ENCODE peak calls at places on chromosomes 3 and 15, in four cellular contexts. S, E, F and U are unnamed samples.
A peak's percentile ranks its signal among the peaks of the same experiment; 100 is the strongest.

GRCh38 chr15:39404767-39405173 is 176.1 kb upstream of the THBS1 start:
- DNase-seq in E (no peak), F (peak; percentile 65), S (peak; percentile 85), U (peak; percentile 96)

GRCh38 chr3:85007195-85008094 is 48.7 kb downstream of the CADM2 start:
- DNase-seq in F (peak; percentile 78), E (no peak), S (no peak), U (no peak)

GRCh38 chr3:12224181-12225147 is 64.4 kb upstream of the PPARG start:
- DNase-seq in E (no peak), S (no peak), F (peak; percentile 3), U (peak; percentile 99)

GRCh38 chr15:74134387-74135027 is 4.1 kb downstream of the ISLR2 start:
- DNase-seq in E (peak; percentile 34), S (no peak), F (peak; percentile 37), U (no peak)

GRCh38 chr3:77161098-77161497 is 121.2 kb downstream of the ROBO2 start:
- DNase-seq in E (no peak), S (no peak), F (no peak), U (no peak)

GRCh38 chr3:188489639-188490405 is 335.9 kb downstream of the LPP start:
- DNase-seq in F (no peak), E (no peak), S (peak; percentile 41), U (peak; percentile 79)

GRCh38 chr3:62670351-62670750 is 204.9 kb downstream of the CADPS start:
- DNase-seq in F (no peak), S (no peak), E (no peak), U (peak; percentile 75)

GRCh38 chr3:159765025-159765859 is 223.4 kb upstream of the IL12A start:
- DNase-seq in E (peak; percentile 90), F (peak; percentile 86), S (peak; percentile 87), U (peak; percentile 98)

DNA sequence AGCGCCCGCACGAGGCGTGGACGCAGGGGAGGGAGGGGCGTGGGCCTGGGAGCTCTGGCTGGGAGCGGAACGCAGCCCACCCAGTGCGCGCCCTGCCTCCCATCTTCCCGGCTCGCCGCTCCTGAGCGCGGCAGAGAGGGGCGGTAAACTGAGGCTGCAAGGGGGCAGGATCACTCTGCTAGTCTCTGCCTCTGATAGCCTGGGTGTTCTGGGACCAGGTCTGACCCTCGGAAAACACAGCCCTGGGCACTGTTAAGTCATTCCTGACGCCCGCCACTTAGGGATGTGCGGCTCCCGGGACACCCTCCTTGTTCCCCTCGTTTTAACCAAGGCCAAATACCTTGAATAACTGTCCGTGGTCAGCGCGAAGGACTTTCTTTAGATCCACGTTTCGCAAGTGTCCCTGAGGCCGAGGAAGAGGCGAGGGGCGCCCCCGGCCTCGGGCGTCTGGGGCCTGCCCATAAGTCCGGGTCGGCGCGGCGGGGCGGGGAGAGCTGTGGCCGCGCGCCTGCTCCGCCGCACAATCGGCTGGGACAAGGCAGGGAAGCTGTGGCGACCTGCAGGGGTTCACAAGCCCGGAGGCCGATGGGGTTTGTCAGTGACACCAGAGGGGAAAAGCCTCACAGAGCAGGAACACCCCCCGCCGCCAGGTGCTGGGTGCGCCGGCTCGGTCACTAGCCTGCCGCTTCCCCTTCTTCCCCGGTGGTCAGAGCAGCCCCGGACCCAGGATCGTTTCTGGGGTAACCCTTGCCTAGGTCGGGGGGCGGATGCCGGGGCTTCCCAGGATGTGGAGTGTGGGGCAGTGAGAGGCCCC is 1.5 kb downstream of the ITPKA start:
- DNase-seq in S (no peak), F (no peak), E (no peak), U (no peak)
- H3K4me3 ChIP-seq in S (peak overlapping the region; percentile 51), F (no peak overlapping the region), E (peak overlapping the region; percentile 73), U (peak overlapping the region; percentile 42)

GRCh38 chr3:143158549-143158988 is 39.0 kb downstream of the CHST2 start:
- DNase-seq in F (no peak), S (no peak), E (no peak), U (peak; percentile 73)

GRCh38 chr3:143163562-143163961 is 44.0 kb downstream of the CHST2 start:
- DNase-seq in F (no peak), E (no peak), S (no peak), U (no peak)

GRCh38 chr3:143155756-143156155 is 36.2 kb downstream of the CHST2 start:
- DNase-seq in S (no peak), E (no peak), F (no peak), U (no peak)

GRCh38 chr3:143157957-143158548 is 38.5 kb downstream of the CHST2 start:
- DNase-seq in S (no peak), E (no peak), F (no peak), U (no peak)
- TF ChIP-seq CTCF in S (no peak), E (no peak), F (no peak), U (no peak)

GRCh38 chr3:178540184-178540583 is 3.9 kb downstream of the KCNMB2 start:
- DNase-seq in S (no peak), F (no peak), E (no peak), U (no peak)

GRCh38 chr3:178538065-178538464 is 1.8 kb downstream of the KCNMB2 start:
- DNase-seq in E (no peak), S (no peak), F (no peak), U (no peak)

GRCh38 chr3:178536271-178537079 is at the start of gene KCNMB2:
- DNase-seq in F (no peak), E (no peak), S (no peak), U (peak; percentile 23)

GRCh38 chr3:178532414-178532813 is 3.8 kb upstream of the KCNMB2 start:
- DNase-seq in E (no peak), F (no peak), S (no peak), U (no peak)

GRCh38 chr3:178537123-178537754 is 1.0 kb downstream of the KCNMB2 start:
- DNase-seq in S (no peak), E (no peak), F (no peak), U (no peak)
- H3K4me3 ChIP-seq in S (no peak overlapping the region), E (peak overlapping the region; percentile 49), F (no peak overlapping the region), U (no peak overlapping the region)

GRCh38 chr3:126746395-126747177 is 42.5 kb downstream of the CHCHD6 start:
- DNase-seq in S (no peak), F (peak; percentile 52), E (peak; percentile 72), U (peak; percentile 45)
- TF ChIP-seq CTCF in S (peak; percentile 26), F (peak; percentile 17), E (no peak), U (no peak)

GRCh38 chr3:186986406-186986805 is 56.1 kb downstream of the ST6GAL1 start:
- DNase-seq in S (no peak), F (no peak), E (no peak), U (no peak)
- H3K4me3 ChIP-seq in S (no peak overlapping the region), F (no peak overlapping the region), E (no peak overlapping the region), U (no peak overlapping the region)

DNA sequence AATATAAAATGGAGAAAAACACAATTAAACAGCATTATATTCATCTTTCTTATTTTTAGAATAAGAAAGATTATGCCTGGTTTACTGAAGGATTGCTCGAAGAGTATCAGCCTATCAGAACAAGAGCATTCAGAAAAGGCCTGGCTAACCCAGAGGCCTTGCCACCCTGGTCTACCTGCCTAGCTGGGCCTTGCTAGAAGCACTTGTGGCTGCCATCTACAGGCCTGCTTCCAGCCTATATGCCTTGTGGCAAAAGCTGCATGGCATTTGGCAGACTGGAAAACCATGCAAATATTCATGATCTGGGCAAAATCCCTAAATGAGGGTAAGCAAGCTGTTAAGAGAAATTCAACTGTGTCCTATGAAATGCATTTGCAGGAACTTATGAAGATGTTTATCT is 9.3 kb upstream of the ATP13A4 start:
- DNase-seq in E (no peak), S (no peak), F (no peak), U (no peak)
- TF ChIP-seq CTCF in E (no peak), S (no peak), F (no peak), U (peak; percentile 7)